ENCODE peak calls at places on chromosomes 5 and 9, in six cellular contexts. B is GM12878, R is testis, D is A549, Z is stomach, P is tibial nerve. V is an unnamed sample. For H3K4me1, the result is how much of the 10 kb centered on the place peaks cover.

GRCh38 chr9:72661401-72662135 is 140.2 kb downstream of the TMC1 start:
- DNase-seq in B (no peak), R (no peak), D (no peak), Z (no peak), P (no peak), V (no peak)

GRCh38 chr9:98134702-98135557 is 15.9 kb upstream of the TRIM14 start:
- DNase-seq in B (no peak), R (no peak), D (no peak), Z (no peak), P (no peak), V (no peak)

GRCh38 chr9:128253140-128253990 is 22.4 kb downstream of the GOLGA2 start:
- DNase-seq in B (no peak), R (no peak), D (no peak), Z (no peak), P (no peak), V (no peak)

GRCh38 chr5:77168884-77169254 is 41.6 kb upstream of the PDE8B start:
- DNase-seq in B (no peak), R (no peak), D (peak), Z (peak), P (no peak), V (peak)

GRCh38 chr9:126226991-126227937 is 99.4 kb upstream of the MVB12B start:
- DNase-seq in B (no peak), R (no peak), D (no peak), Z (no peak), P (no peak), V (no peak)

GRCh38 chr5:61719124-61719523 is 387.1 kb downstream of the ZSWIM6 start:
- DNase-seq in B (no peak), R (no peak), D (no peak), Z (no peak), P (no peak), V (no peak)

GRCh38 chr5:132471944-132472343 is 18.6 kb downstream of the IRF1 start:
- DNase-seq in B (no peak), R (no peak), D (no peak), Z (peak), P (no peak), V (no peak)

GRCh38 chr9:346114-346513 is 131.4 kb downstream of the DOCK8 start:
- DNase-seq in B (no peak), R (peak), D (no peak), Z (no peak), P (no peak), V (no peak)

GRCh38 chr5:128673411-128673957 is 135.4 kb upstream of the FBN2 start:
- DNase-seq in B (no peak), R (no peak), D (no peak), Z (no peak), P (no peak), V (no peak)

GRCh38 chr9:78443946-78444345 is 147.0 kb downstream of the PSAT1 start:
- DNase-seq in B (no peak), R (no peak), D (no peak), Z (no peak), P (no peak), V (no peak)

GRCh38 chr9:126916909-126917308 is 2.3 kb downstream of the RALGPS1 start:
- DNase-seq in B (no peak), R (no peak), D (peak), Z (no peak), P (no peak), V (no peak)

GRCh38 chr9:92392690-92393089 is 11.7 kb downstream of the OGN start:
- DNase-seq in B (no peak), R (no peak), D (no peak), Z (no peak), P (no peak), V (no peak)

GRCh38 chr9:78783743-78784142 is 486.8 kb downstream of the PSAT1 start:
- DNase-seq in B (no peak), R (no peak), D (peak), Z (no peak), P (no peak), V (no peak)

GRCh38 chr5:141870226-141870625 is 8.0 kb downstream of the PCDH1 start:
- DNase-seq in B (no peak), R (no peak), D (no peak), Z (peak), P (no peak), V (no peak)

GRCh38 chr5:133053463-133053862 is 1.6 kb downstream of the HSPA4 start:
- DNase-seq in B (no peak), R (no peak), D (no peak), Z (no peak), P (no peak), V (no peak)

GRCh38 chr9:94908583-94909249 is 182.2 kb downstream of the AOPEP start:
- DNase-seq in B (no peak), R (no peak), D (peak), Z (peak), P (no peak), V (no peak)

GRCh38 chr9:86445636-86446035 is 91.4 kb upstream of the TUT7 start:
- DNase-seq in B (no peak), R (no peak), D (no peak), Z (no peak), P (no peak), V (no peak)

GRCh38 chr5:31722111-31722510 is 83.2 kb downstream of the PDZD2 start:
- DNase-seq in B (no peak), R (no peak), D (no peak), Z (no peak), P (no peak), V (no peak)

GRCh38 chr5:143396353-143396940 is 7.0 kb downstream of the NR3C1 start:
- DNase-seq in B (no peak), R (no peak), D (no peak), Z (no peak), P (no peak), V (no peak)

GRCh38 chr5:109659901-109660300 is 29.8 kb upstream of the MAN2A1 start:
- DNase-seq in B (no peak), R (no peak), D (no peak), Z (no peak), P (no peak), V (no peak)

GRCh38 chr9:128494108-128494742 is 10.3 kb upstream of the GLE1 start:
- DNase-seq in B (no peak), R (peak), D (no peak), Z (peak), P (peak), V (peak)

GRCh38 chr5:60495644-60496520 is 204.1 kb downstream of the DEPDC1B start:
- DNase-seq in B (no peak), R (no peak), D (no peak), Z (no peak), P (no peak), V (no peak)

GRCh38 chr5:74954919-74955318 is 88.7 kb upstream of the FAM169A start:
- DNase-seq in B (no peak), R (no peak), D (no peak), Z (no peak), P (no peak), V (no peak)

GRCh38 chr9:10059044-10059443 is 553.8 kb downstream of the PTPRD start:
- DNase-seq in B (no peak), R (no peak), D (peak), Z (no peak), P (no peak), V (no peak)

GRCh38 chr5:123088031-123088805 is 823 bp upstream of the PRDM6 start:
- DNase-seq in B (no peak), R (no peak), D (no peak), Z (no peak), P (no peak), V (peak)

GRCh38 chr5:94174748-94175411 is 433.5 kb upstream of the POU5F2 start:
- DNase-seq in B (no peak), R (no peak), D (no peak), Z (no peak), P (no peak), V (no peak)

GRCh38 chr9:136939996-136940525 is 4.5 kb downstream of the FBXW5 start:
- DNase-seq in B (no peak), R (peak), D (no peak), Z (no peak), P (no peak), V (no peak)
- H3K27ac ChIP-seq in B (no peak), R (no peak), D (no peak), Z (no peak), P (peak), V (no peak)

GRCh38 chr9:109417585-109418544 is 80.2 kb downstream of the PTPN3 start:
- DNase-seq in B (no peak), R (no peak), D (no peak), Z (no peak), P (no peak), V (peak)

GRCh38 chr9:109418827-109419226 is 79.3 kb downstream of the PTPN3 start:
- DNase-seq in B (peak), R (no peak), D (no peak), Z (no peak), P (no peak), V (peak)

GRCh38 chr9:109417054-109417453 is 81.1 kb downstream of the PTPN3 start:
- DNase-seq in B (no peak), R (no peak), D (no peak), Z (no peak), P (no peak), V (peak)

GRCh38 chr9:109414125-109414785 is 83.9 kb downstream of the PTPN3 start:
- DNase-seq in B (no peak), R (no peak), D (no peak), Z (no peak), P (no peak), V (peak)

GRCh38 chr9:109416135-109416706 is 81.9 kb downstream of the PTPN3 start:
- DNase-seq in B (no peak), R (no peak), D (no peak), Z (no peak), P (no peak), V (no peak)
- H3K4me1 ChIP-seq in B (half or more), R (under half), D (under half), Z (under half), P (under half), V (under half)

DNA sequence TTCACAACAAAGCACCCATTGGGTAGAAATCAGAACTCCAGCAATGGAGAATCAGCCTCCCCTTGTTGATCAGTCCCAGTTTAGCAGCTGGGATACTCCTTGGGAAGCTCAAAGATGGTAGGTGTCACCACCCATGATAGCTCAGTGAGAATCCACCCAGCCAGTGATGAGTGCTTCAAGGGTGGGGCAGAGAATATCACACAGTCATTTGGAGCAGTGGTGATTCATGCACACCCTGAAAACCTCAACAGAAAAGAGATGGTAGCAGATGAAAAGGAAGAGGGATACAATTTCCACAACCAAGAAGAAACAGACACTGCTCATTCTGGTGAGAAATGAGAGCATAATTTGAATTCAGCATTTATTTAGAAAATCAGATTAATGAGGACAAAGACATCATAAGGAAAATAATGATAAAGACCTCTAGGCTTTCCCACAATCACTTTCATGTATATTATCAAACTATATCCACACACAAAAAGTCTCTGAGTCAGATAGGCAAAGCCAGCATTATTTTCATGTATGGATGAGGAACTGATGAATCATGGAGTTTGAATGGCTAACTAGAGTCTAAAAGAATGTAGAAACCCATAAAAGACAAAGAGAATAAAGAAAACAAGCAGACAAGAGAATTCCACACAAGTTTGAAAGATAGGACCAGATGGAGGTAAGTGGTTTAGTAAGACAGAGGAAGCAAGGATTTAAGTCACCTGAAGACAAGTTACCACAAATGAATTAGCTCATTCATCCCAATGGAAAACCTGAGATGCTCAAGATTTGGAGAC is 82.9 kb downstream of the FEM1C start:
- DNase-seq in B (no peak), R (no peak), D (peak), Z (no peak), P (no peak), V (no peak)
- TF ChIP-seq POLR2A in B (no peak), R (no peak), D (no peak), Z (no peak), P (no peak), V (no peak)

GRCh38 chr5:146622391-146622790 is 106.4 kb upstream of the GPR151 start:
- DNase-seq in B (no peak), R (no peak), D (no peak), Z (no peak), P (no peak), V (no peak)
- H3K27ac ChIP-seq in B (no peak), R (no peak), D (no peak), Z (no peak), P (no peak), V (no peak)

GRCh38 chr5:95863383-95863757 is 40.8 kb upstream of the GLRX start:
- DNase-seq in B (no peak), R (peak), D (no peak), Z (no peak), P (peak), V (no peak)
- H3K4me1 ChIP-seq in B (under half), R (under half), D (half or more), Z (under half), P (under half), V (under half)

DNA sequence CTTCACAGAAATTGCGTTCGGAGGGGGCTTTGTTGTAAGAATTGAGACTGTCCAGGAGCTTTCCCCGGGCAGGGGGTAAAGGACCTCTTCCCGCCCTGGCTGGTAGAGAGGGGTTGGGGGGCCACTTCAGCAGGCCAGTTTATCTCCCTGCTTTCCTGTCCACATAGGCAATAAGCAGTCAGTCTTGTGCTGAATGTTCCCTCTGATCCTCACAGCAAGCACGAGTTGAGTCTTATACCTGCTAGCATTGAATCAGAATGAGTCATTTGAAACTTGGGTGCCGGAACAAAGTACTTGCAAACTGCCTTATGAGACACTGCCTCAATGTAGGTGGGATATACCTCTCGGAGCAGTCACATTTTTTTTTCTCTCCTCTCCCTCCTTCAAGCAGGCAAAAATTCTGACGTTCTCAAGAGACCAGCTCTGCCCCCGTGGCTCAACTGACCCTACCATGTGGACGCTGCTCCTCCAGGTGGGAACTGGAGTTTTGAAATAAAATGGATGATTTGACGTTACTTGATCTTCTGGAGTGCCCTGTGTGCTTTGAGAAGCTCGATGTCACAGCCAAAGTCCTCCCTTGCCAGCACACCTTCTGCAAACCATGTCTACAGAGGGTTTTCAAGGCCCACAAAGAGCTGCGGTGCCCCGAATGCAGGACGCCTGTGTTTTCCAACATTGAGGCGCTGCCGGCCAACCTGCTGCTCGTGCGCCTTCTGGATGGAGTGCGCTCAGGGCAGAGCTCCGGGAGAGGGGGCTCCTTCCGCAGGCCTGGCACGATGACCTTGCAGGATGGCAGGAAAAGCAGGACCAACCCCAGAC is 1.3 kb downstream of the SH3RF2 start:
- DNase-seq in B (no peak), R (peak), D (peak), Z (peak), P (no peak), V (peak)
- TF ChIP-seq POLR2A in B (no peak), R (no peak), D (no peak), Z (no peak), P (no peak), V (peak)

GRCh38 chr9:134503301-134504105 is 138.1 kb upstream of the COL5A1 start:
- DNase-seq in B (no peak), R (no peak), D (no peak), Z (no peak), P (no peak), V (no peak)
- H3K27ac ChIP-seq in B (no peak), R (no peak), D (peak), Z (no peak), P (no peak), V (no peak)

DNA sequence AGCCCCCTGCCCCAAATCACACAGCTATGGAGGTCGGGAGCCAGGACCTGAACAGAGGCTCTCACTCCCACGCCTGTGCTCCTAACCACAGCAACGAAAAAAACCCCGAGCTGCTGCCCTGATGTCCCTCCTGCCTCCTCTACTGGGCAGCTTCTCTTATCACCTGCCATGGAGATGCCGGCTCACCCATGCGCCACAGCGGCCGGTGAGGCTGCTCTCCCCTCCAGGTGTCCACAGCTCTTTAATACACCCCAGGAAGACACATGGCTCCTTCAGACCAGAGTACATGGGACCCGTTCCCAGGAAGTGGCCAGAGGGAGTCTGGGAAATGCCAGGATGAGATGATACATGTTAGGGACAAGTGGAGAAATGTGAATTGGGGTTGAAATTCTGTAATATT is 110.9 kb downstream of the COL23A1 start:
- DNase-seq in B (no peak), R (no peak), D (no peak), Z (no peak), P (no peak), V (no peak)
- H3K4me1 ChIP-seq in B (under half), R (under half), D (under half), Z (under half), P (under half), V (under half)